ENCODE peak calls at places on chromosomes 11 and 22, in four cellular contexts. T is AG04450; Y is mucosa of descending colon; N is CD4-positive, alpha-beta memory T cell. U is an unnamed sample.

GRCh38 chr11:1870721-1871466 is 18.0 kb downstream of the LSP1 start:
- DNase-seq in T (no peak), Y (peak; percentile 59), N (peak; percentile 64), U (no peak)

GRCh38 chr22:43314611-43315010 is 28.6 kb downstream of the SCUBE1 start:
- DNase-seq in T (no peak), Y (no peak), N (no peak), U (no peak)

GRCh38 chr11:2991477-2992233 is 474 bp downstream of the NAP1L4 start:
- DNase-seq in T (no peak), Y (no peak), N (no peak), U (peak; percentile 44)

GRCh38 chr11:15625691-15626090 is 511.0 kb downstream of the INSC start:
- DNase-seq in T (no peak), Y (no peak), N (no peak), U (no peak)

GRCh38 chr22:40347300-40347699 is 1.0 kb downstream of the ADSL start:
- DNase-seq in T (no peak), Y (no peak), N (no peak), U (no peak)

GRCh38 chr11:65445604-65446445 is 23.2 kb downstream of the NEAT1 start:
- DNase-seq in T (no peak), Y (no peak), N (no peak), U (no peak)

GRCh38 chr11:63999349-64000025 is 13.2 kb downstream of the OTUB1 start:
- DNase-seq in T (no peak), Y (peak; percentile 58), N (peak; percentile 54), U (peak; percentile 22)

GRCh38 chr22:43017525-43018290 is 2.8 kb upstream of the PACSIN2 start:
- DNase-seq in T (no peak), Y (no peak), N (no peak), U (no peak)

GRCh38 chr11:78770931-78771330 is 196.3 kb upstream of the NARS2 start:
- DNase-seq in T (no peak), Y (no peak), N (no peak), U (no peak)

GRCh38 chr11:62710001-62710345 is 2.5 kb downstream of the GNG3 start:
- DNase-seq in T (no peak), Y (no peak), N (no peak), U (no peak)

GRCh38 chr11:69950120-69950519 is 128.0 kb upstream of the ANO1 start:
- DNase-seq in T (no peak), Y (peak; percentile 48), N (no peak), U (no peak)

GRCh38 chr11:66987158-66987620 is 12.1 kb downstream of the C11orf86 start:
- DNase-seq in T (no peak), Y (no peak), N (no peak), U (no peak)

GRCh38 chr22:27476318-27476717 is 325.2 kb downstream of the MN1 start:
- DNase-seq in T (no peak), Y (no peak), N (no peak), U (no peak)
- H3K4me3 ChIP-seq in T (no peak overlapping the region), Y (no peak overlapping the region), N (no peak overlapping the region), U (no peak overlapping the region)

DNA sequence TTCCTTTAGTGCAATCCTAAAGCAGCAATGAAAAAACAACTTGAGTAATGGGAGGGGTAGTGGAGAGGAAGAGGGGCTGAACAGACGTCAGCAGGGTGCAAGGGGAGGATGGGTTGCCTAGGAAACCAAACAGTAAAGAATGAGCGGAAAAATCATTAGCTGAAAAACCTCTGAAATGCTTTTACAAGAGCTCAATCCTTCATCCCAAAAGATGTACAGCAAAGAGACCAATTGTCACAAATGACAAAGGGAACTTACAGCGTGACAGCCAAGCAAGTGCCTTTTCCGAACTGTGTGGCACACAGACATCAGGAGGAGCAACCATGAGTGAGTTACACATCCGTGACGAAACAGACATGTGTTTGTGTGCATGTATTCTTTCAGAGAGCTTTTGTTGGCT is 104.6 kb downstream of the SIK3 start:
- DNase-seq in T (no peak), Y (no peak), N (peak; percentile 69), U (peak; percentile 80)
- H3K4me3 ChIP-seq in T (no peak overlapping the region), Y (no peak overlapping the region), N (no peak overlapping the region), U (no peak overlapping the region)

DNA sequence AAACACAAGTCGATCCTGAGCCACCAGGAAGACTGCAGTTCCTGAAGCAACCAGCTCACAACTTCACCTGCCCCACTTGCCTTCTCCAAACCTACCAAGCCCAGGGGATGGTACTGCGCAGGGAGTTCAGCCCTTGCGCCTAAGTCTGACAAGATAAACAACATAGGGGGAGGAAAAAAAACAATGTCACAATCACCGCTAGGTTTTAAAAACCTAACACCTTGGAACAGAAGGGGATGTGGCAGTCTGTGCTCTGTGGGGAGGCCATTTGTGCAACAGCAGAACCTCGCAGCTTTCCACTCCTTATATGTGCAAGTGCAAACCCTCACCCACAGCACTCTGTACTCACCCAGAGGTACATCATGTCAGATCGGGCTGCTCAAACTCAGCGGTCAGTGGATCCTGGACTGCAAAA is 134.2 kb downstream of the RBFOX2 start:
- DNase-seq in T (no peak), Y (no peak), N (no peak), U (no peak)
- H3K4me3 ChIP-seq in T (no peak overlapping the region), Y (no peak overlapping the region), N (no peak overlapping the region), U (no peak overlapping the region)

GRCh38 chr11:10407055-10407454 is 48.0 kb upstream of the AMPD3 start:
- DNase-seq in T (no peak), Y (no peak), N (no peak), U (no peak)
- H3K4me3 ChIP-seq in T (no peak overlapping the region), Y (no peak overlapping the region), N (no peak overlapping the region), U (no peak overlapping the region)

GRCh38 chr22:38176170-38176741 is 5.4 kb downstream of the PLA2G6 start:
- DNase-seq in T (peak; percentile 86), Y (peak; percentile 61), N (peak; percentile 19), U (no peak)
- H3K4me3 ChIP-seq in T (no peak overlapping the region), Y (no peak overlapping the region), N (peak overlapping the region; percentile 17), U (no peak overlapping the region)

U was measured in HAP-1.